ENCODE peak calls at places on chromosomes 7 and 10, in ten cellular contexts. One of them, this sample, is unnamed.

GRCh38 chr7:101363734-101364374 is 1.2 kb downstream of the COL26A1 start:
- DNase-seq in choroid plexus epithelial cell: peak
- DNase-seq in T-helper 9 cell: peak
- DNase-seq in glomerular endothelial cell: no peak
- DNase-seq in T-helper 22 cell: peak
- DNase-seq in neuronal stem cell: peak
- DNase-seq in GM13976: peak
- DNase-seq in activated CD4-positive, alpha-beta T cell treated with anti-CD3 and anti-CD28 coated beads, Interleukin-2, amount 50 U/mL, for 24 hours: peak
- DNase-seq in activated CD8-positive, alpha-beta memory T cell treated with anti-CD3 and anti-CD28 coated beads for 48 hours: peak
- DNase-seq in activated T-cell treated with anti-CD3 and anti-CD28 coated beads, Interleukin-2, amount 50 U/mL, for 1 hour: peak
- DNase-seq in this sample: peak

GRCh38 chr7:139133335-139134139 is 24.0 kb upstream of the ZC3HAV1 start:
- DNase-seq in T-helper 22 cell: peak
- DNase-seq in activated CD8-positive, alpha-beta memory T cell treated with anti-CD3 and anti-CD28 coated beads for 48 hours: peak
- DNase-seq in glomerular endothelial cell: peak
- DNase-seq in GM13976: peak
- DNase-seq in T-helper 9 cell: peak
- DNase-seq in activated T-cell treated with anti-CD3 and anti-CD28 coated beads, Interleukin-2, amount 50 U/mL, for 1 hour: peak
- DNase-seq in choroid plexus epithelial cell: peak
- DNase-seq in activated CD4-positive, alpha-beta T cell treated with anti-CD3 and anti-CD28 coated beads, Interleukin-2, amount 50 U/mL, for 24 hours: peak
- DNase-seq in neuronal stem cell: peak
- DNase-seq in this sample: peak

GRCh38 chr10:58661336-58661735 is 148.7 kb downstream of the BICC1 start:
- DNase-seq in neuronal stem cell: no peak
- DNase-seq in activated T-cell treated with anti-CD3 and anti-CD28 coated beads, Interleukin-2, amount 50 U/mL, for 1 hour: no peak
- DNase-seq in activated CD4-positive, alpha-beta T cell treated with anti-CD3 and anti-CD28 coated beads, Interleukin-2, amount 50 U/mL, for 24 hours: no peak
- DNase-seq in activated CD8-positive, alpha-beta memory T cell treated with anti-CD3 and anti-CD28 coated beads for 48 hours: no peak
- DNase-seq in choroid plexus epithelial cell: peak
- DNase-seq in glomerular endothelial cell: no peak
- DNase-seq in GM13976: no peak
- DNase-seq in T-helper 9 cell: no peak
- DNase-seq in T-helper 22 cell: no peak
- DNase-seq in this sample: no peak

GRCh38 chr7:30971440-30971839 is 7.7 kb downstream of the GHRHR start:
- DNase-seq in choroid plexus epithelial cell: no peak
- DNase-seq in activated T-cell treated with anti-CD3 and anti-CD28 coated beads, Interleukin-2, amount 50 U/mL, for 1 hour: no peak
- DNase-seq in glomerular endothelial cell: no peak
- DNase-seq in T-helper 9 cell: no peak
- DNase-seq in activated CD4-positive, alpha-beta T cell treated with anti-CD3 and anti-CD28 coated beads, Interleukin-2, amount 50 U/mL, for 24 hours: no peak
- DNase-seq in neuronal stem cell: no peak
- DNase-seq in activated CD8-positive, alpha-beta memory T cell treated with anti-CD3 and anti-CD28 coated beads for 48 hours: no peak
- DNase-seq in T-helper 22 cell: no peak
- DNase-seq in GM13976: peak
- DNase-seq in this sample: no peak

GRCh38 chr10:5540886-5541285 is 16.1 kb downstream of the CALML3 start:
- DNase-seq in GM13976: no peak
- DNase-seq in activated CD8-positive, alpha-beta memory T cell treated with anti-CD3 and anti-CD28 coated beads for 48 hours: no peak
- DNase-seq in choroid plexus epithelial cell: no peak
- DNase-seq in T-helper 22 cell: no peak
- DNase-seq in T-helper 9 cell: no peak
- DNase-seq in activated CD4-positive, alpha-beta T cell treated with anti-CD3 and anti-CD28 coated beads, Interleukin-2, amount 50 U/mL, for 24 hours: no peak
- DNase-seq in activated T-cell treated with anti-CD3 and anti-CD28 coated beads, Interleukin-2, amount 50 U/mL, for 1 hour: no peak
- DNase-seq in neuronal stem cell: no peak
- DNase-seq in glomerular endothelial cell: no peak
- DNase-seq in this sample: no peak

GRCh38 chr7:98463837-98464557 is 63.1 kb upstream of the BAIAP2L1 start:
- DNase-seq in activated CD8-positive, alpha-beta memory T cell treated with anti-CD3 and anti-CD28 coated beads for 48 hours: no peak
- DNase-seq in T-helper 9 cell: no peak
- DNase-seq in activated T-cell treated with anti-CD3 and anti-CD28 coated beads, Interleukin-2, amount 50 U/mL, for 1 hour: no peak
- DNase-seq in activated CD4-positive, alpha-beta T cell treated with anti-CD3 and anti-CD28 coated beads, Interleukin-2, amount 50 U/mL, for 24 hours: no peak
- DNase-seq in neuronal stem cell: no peak
- DNase-seq in T-helper 22 cell: no peak
- DNase-seq in glomerular endothelial cell: no peak
- DNase-seq in choroid plexus epithelial cell: no peak
- DNase-seq in GM13976: no peak
- DNase-seq in this sample: no peak

GRCh38 chr7:77651544-77652162 is 44.6 kb upstream of the RSBN1L start:
- DNase-seq in activated CD8-positive, alpha-beta memory T cell treated with anti-CD3 and anti-CD28 coated beads for 48 hours: no peak
- DNase-seq in glomerular endothelial cell: peak
- DNase-seq in activated CD4-positive, alpha-beta T cell treated with anti-CD3 and anti-CD28 coated beads, Interleukin-2, amount 50 U/mL, for 24 hours: peak
- DNase-seq in T-helper 9 cell: peak
- DNase-seq in T-helper 22 cell: no peak
- DNase-seq in activated T-cell treated with anti-CD3 and anti-CD28 coated beads, Interleukin-2, amount 50 U/mL, for 1 hour: no peak
- DNase-seq in GM13976: peak
- DNase-seq in neuronal stem cell: no peak
- DNase-seq in choroid plexus epithelial cell: peak
- DNase-seq in this sample: peak

GRCh38 chr7:147982307-147982706 is 608.3 kb upstream of the C7orf33 start:
- DNase-seq in choroid plexus epithelial cell: no peak
- DNase-seq in activated T-cell treated with anti-CD3 and anti-CD28 coated beads, Interleukin-2, amount 50 U/mL, for 1 hour: no peak
- DNase-seq in activated CD4-positive, alpha-beta T cell treated with anti-CD3 and anti-CD28 coated beads, Interleukin-2, amount 50 U/mL, for 24 hours: no peak
- DNase-seq in T-helper 22 cell: no peak
- DNase-seq in activated CD8-positive, alpha-beta memory T cell treated with anti-CD3 and anti-CD28 coated beads for 48 hours: no peak
- DNase-seq in T-helper 9 cell: no peak
- DNase-seq in GM13976: no peak
- DNase-seq in glomerular endothelial cell: no peak
- DNase-seq in neuronal stem cell: no peak
- DNase-seq in this sample: no peak

GRCh38 chr10:15775513-15775912 is 55.8 kb upstream of the ITGA8 start:
- DNase-seq in choroid plexus epithelial cell: peak
- DNase-seq in activated CD8-positive, alpha-beta memory T cell treated with anti-CD3 and anti-CD28 coated beads for 48 hours: no peak
- DNase-seq in GM13976: no peak
- DNase-seq in neuronal stem cell: no peak
- DNase-seq in glomerular endothelial cell: no peak
- DNase-seq in T-helper 9 cell: no peak
- DNase-seq in activated CD4-positive, alpha-beta T cell treated with anti-CD3 and anti-CD28 coated beads, Interleukin-2, amount 50 U/mL, for 24 hours: no peak
- DNase-seq in activated T-cell treated with anti-CD3 and anti-CD28 coated beads, Interleukin-2, amount 50 U/mL, for 1 hour: no peak
- DNase-seq in T-helper 22 cell: no peak
- DNase-seq in this sample: peak

GRCh38 chr10:91579351-91579985 is 53.4 kb downstream of the PPP1R3C start:
- DNase-seq in choroid plexus epithelial cell: no peak
- DNase-seq in T-helper 9 cell: no peak
- DNase-seq in activated CD8-positive, alpha-beta memory T cell treated with anti-CD3 and anti-CD28 coated beads for 48 hours: no peak
- DNase-seq in GM13976: no peak
- DNase-seq in neuronal stem cell: no peak
- DNase-seq in T-helper 22 cell: no peak
- DNase-seq in glomerular endothelial cell: no peak
- DNase-seq in activated T-cell treated with anti-CD3 and anti-CD28 coated beads, Interleukin-2, amount 50 U/mL, for 1 hour: no peak
- DNase-seq in activated CD4-positive, alpha-beta T cell treated with anti-CD3 and anti-CD28 coated beads, Interleukin-2, amount 50 U/mL, for 24 hours: no peak
- DNase-seq in this sample: no peak

GRCh38 chr7:100835903-100836811 is 8.8 kb upstream of the EPHB4 start:
- DNase-seq in activated T-cell treated with anti-CD3 and anti-CD28 coated beads, Interleukin-2, amount 50 U/mL, for 1 hour: no peak
- DNase-seq in neuronal stem cell: peak
- DNase-seq in choroid plexus epithelial cell: no peak
- DNase-seq in GM13976: no peak
- DNase-seq in activated CD4-positive, alpha-beta T cell treated with anti-CD3 and anti-CD28 coated beads, Interleukin-2, amount 50 U/mL, for 24 hours: no peak
- DNase-seq in glomerular endothelial cell: no peak
- DNase-seq in T-helper 22 cell: no peak
- DNase-seq in T-helper 9 cell: no peak
- DNase-seq in activated CD8-positive, alpha-beta memory T cell treated with anti-CD3 and anti-CD28 coated beads for 48 hours: no peak
- DNase-seq in this sample: no peak

GRCh38 chr10:114071188-114071587 is 27.5 kb downstream of the ADRB1 start:
- DNase-seq in T-helper 22 cell: no peak
- DNase-seq in T-helper 9 cell: no peak
- DNase-seq in activated CD4-positive, alpha-beta T cell treated with anti-CD3 and anti-CD28 coated beads, Interleukin-2, amount 50 U/mL, for 24 hours: no peak
- DNase-seq in choroid plexus epithelial cell: no peak
- DNase-seq in glomerular endothelial cell: no peak
- DNase-seq in GM13976: no peak
- DNase-seq in neuronal stem cell: no peak
- DNase-seq in activated T-cell treated with anti-CD3 and anti-CD28 coated beads, Interleukin-2, amount 50 U/mL, for 1 hour: no peak
- DNase-seq in activated CD8-positive, alpha-beta memory T cell treated with anti-CD3 and anti-CD28 coated beads for 48 hours: no peak
- DNase-seq in this sample: no peak

GRCh38 chr7:108570146-108570755 is 577 bp downstream of the DNAJB9 start:
- DNase-seq in T-helper 22 cell: peak
- DNase-seq in activated CD4-positive, alpha-beta T cell treated with anti-CD3 and anti-CD28 coated beads, Interleukin-2, amount 50 U/mL, for 24 hours: peak
- DNase-seq in GM13976: peak
- DNase-seq in activated CD8-positive, alpha-beta memory T cell treated with anti-CD3 and anti-CD28 coated beads for 48 hours: no peak
- DNase-seq in activated T-cell treated with anti-CD3 and anti-CD28 coated beads, Interleukin-2, amount 50 U/mL, for 1 hour: peak
- DNase-seq in T-helper 9 cell: peak
- DNase-seq in glomerular endothelial cell: no peak
- DNase-seq in neuronal stem cell: no peak
- DNase-seq in choroid plexus epithelial cell: peak
- DNase-seq in this sample: peak

GRCh38 chr7:11485626-11486025 is 346.4 kb downstream of the THSD7A start:
- DNase-seq in glomerular endothelial cell: no peak
- DNase-seq in T-helper 9 cell: no peak
- DNase-seq in activated T-cell treated with anti-CD3 and anti-CD28 coated beads, Interleukin-2, amount 50 U/mL, for 1 hour: no peak
- DNase-seq in neuronal stem cell: no peak
- DNase-seq in activated CD4-positive, alpha-beta T cell treated with anti-CD3 and anti-CD28 coated beads, Interleukin-2, amount 50 U/mL, for 24 hours: no peak
- DNase-seq in T-helper 22 cell: no peak
- DNase-seq in GM13976: no peak
- DNase-seq in activated CD8-positive, alpha-beta memory T cell treated with anti-CD3 and anti-CD28 coated beads for 48 hours: no peak
- DNase-seq in choroid plexus epithelial cell: no peak
- DNase-seq in this sample: no peak